ENCODE peak calls at places on chromosomes 2 and 18, in four cellular contexts. One of them, this sample, is unnamed.

GRCh38 chr2:239824866-239825704 is 200.1 kb downstream of the NDUFA10 start:
- DNase-seq in NCI-H510A: no peak
- DNase-seq in BJ: no peak
- DNase-seq in T-helper 9 cell: no peak
- DNase-seq in this sample: no peak

GRCh38 chr2:26704441-26704977 is 12.0 kb downstream of the KCNK3 start:
- DNase-seq in NCI-H510A: no peak
- DNase-seq in BJ: no peak
- DNase-seq in T-helper 9 cell: no peak
- DNase-seq in this sample: peak

GRCh38 chr2:128613876-128614275 is 295.2 kb upstream of the HS6ST1 start:
- DNase-seq in NCI-H510A: no peak
- DNase-seq in BJ: no peak
- DNase-seq in T-helper 9 cell: no peak
- DNase-seq in this sample: no peak

GRCh38 chr2:86807462-86808275 is 17.0 kb upstream of the CD8A start:
- DNase-seq in NCI-H510A: peak
- DNase-seq in BJ: no peak
- DNase-seq in T-helper 9 cell: no peak
- DNase-seq in this sample: no peak

GRCh38 chr2:44429034-44429433 is 67.3 kb downstream of the CAMKMT start:
- DNase-seq in NCI-H510A: no peak
- DNase-seq in BJ: no peak
- DNase-seq in T-helper 9 cell: no peak
- DNase-seq in this sample: no peak

GRCh38 chr2:8329660-8330622 is 351.9 kb upstream of the ID2 start:
- DNase-seq in NCI-H510A: no peak
- DNase-seq in BJ: no peak
- DNase-seq in T-helper 9 cell: no peak
- DNase-seq in this sample: no peak

GRCh38 chr2:183665403-183665802 is 541.2 kb downstream of the NUP35 start:
- DNase-seq in NCI-H510A: peak
- DNase-seq in BJ: no peak
- DNase-seq in T-helper 9 cell: no peak
- DNase-seq in this sample: no peak

GRCh38 chr2:2263196-2263829 is 67.8 kb downstream of the MYT1L start:
- DNase-seq in NCI-H510A: no peak
- DNase-seq in BJ: no peak
- DNase-seq in T-helper 9 cell: no peak
- DNase-seq in this sample: no peak

GRCh38 chr18:45728341-45729010 is 4.5 kb downstream of the SLC14A1 start:
- DNase-seq in NCI-H510A: no peak
- DNase-seq in BJ: peak
- DNase-seq in T-helper 9 cell: no peak
- DNase-seq in this sample: no peak

GRCh38 chr2:236293241-236293810 is 29.1 kb upstream of the ASB18 start:
- DNase-seq in NCI-H510A: no peak
- DNase-seq in BJ: no peak
- DNase-seq in T-helper 9 cell: no peak
- DNase-seq in this sample: no peak

GRCh38 chr2:119659601-119660342 is 19.2 kb upstream of the TMEM177 start:
- DNase-seq in NCI-H510A: peak
- DNase-seq in BJ: no peak
- DNase-seq in T-helper 9 cell: peak
- DNase-seq in this sample: no peak

GRCh38 chr2:219902870-219903269 is 275.4 kb downstream of the SLC4A3 start:
- DNase-seq in NCI-H510A: no peak
- DNase-seq in BJ: no peak
- DNase-seq in T-helper 9 cell: no peak
- DNase-seq in this sample: no peak

GRCh38 chr2:16303761-16304160 is 361.9 kb downstream of the CYRIA start:
- DNase-seq in NCI-H510A: no peak
- DNase-seq in BJ: no peak
- DNase-seq in T-helper 9 cell: no peak
- DNase-seq in this sample: no peak

GRCh38 chr2:25939257-25939668 is 43.0 kb downstream of the KIF3C start:
- DNase-seq in NCI-H510A: no peak
- DNase-seq in BJ: no peak
- DNase-seq in T-helper 9 cell: no peak
- DNase-seq in this sample: no peak

GRCh38 chr2:226767056-226767813 is 32.4 kb downstream of the IRS1 start:
- DNase-seq in NCI-H510A: no peak
- DNase-seq in BJ: no peak
- DNase-seq in T-helper 9 cell: no peak
- DNase-seq in this sample: no peak

GRCh38 chr2:3633089-3633981 is 24.7 kb upstream of the ALLC start:
- DNase-seq in NCI-H510A: peak
- DNase-seq in BJ: no peak
- DNase-seq in T-helper 9 cell: no peak
- DNase-seq in this sample: no peak

GRCh38 chr18:63433349-63433866 is 11.1 kb upstream of the VPS4B start:
- DNase-seq in NCI-H510A: no peak
- DNase-seq in BJ: peak
- DNase-seq in T-helper 9 cell: no peak
- DNase-seq in this sample: no peak

GRCh38 chr2:64330691-64331429 is 123.1 kb upstream of the LGALSL start:
- DNase-seq in NCI-H510A: peak
- DNase-seq in BJ: peak
- DNase-seq in T-helper 9 cell: peak
- DNase-seq in this sample: peak

GRCh38 chr18:80202264-80202998 is 44.9 kb downstream of the PARD6G start:
- DNase-seq in NCI-H510A: no peak
- DNase-seq in BJ: no peak
- DNase-seq in T-helper 9 cell: no peak
- DNase-seq in this sample: no peak

GRCh38 chr18:47931707-47932103 is 1.2 kb upstream of the SMAD2 start:
- DNase-seq in NCI-H510A: peak
- DNase-seq in BJ: no peak
- DNase-seq in T-helper 9 cell: peak
- DNase-seq in this sample: no peak

GRCh38 chr2:43387092-43388062 is 161.0 kb upstream of the ZFP36L2 start:
- DNase-seq in NCI-H510A: no peak
- DNase-seq in BJ: no peak
- DNase-seq in T-helper 9 cell: no peak
- DNase-seq in this sample: peak

GRCh38 chr2:118638453-118638852 is 209.0 kb downstream of the EN1 start:
- DNase-seq in NCI-H510A: no peak
- DNase-seq in BJ: no peak
- DNase-seq in T-helper 9 cell: no peak
- DNase-seq in this sample: no peak

GRCh38 chr2:23246992-23247683 is 137.8 kb upstream of the KLHL29 start:
- DNase-seq in NCI-H510A: no peak
- DNase-seq in BJ: no peak
- DNase-seq in T-helper 9 cell: no peak
- DNase-seq in this sample: no peak

GRCh38 chr18:66553824-66554223 is 50.1 kb downstream of the CDH19 start:
- DNase-seq in NCI-H510A: no peak
- DNase-seq in BJ: no peak
- DNase-seq in T-helper 9 cell: no peak
- DNase-seq in this sample: peak

GRCh38 chr2:108446703-108447102 is 2.3 kb upstream of the GCC2 start:
- DNase-seq in NCI-H510A: no peak
- DNase-seq in BJ: no peak
- DNase-seq in T-helper 9 cell: no peak
- DNase-seq in this sample: no peak

GRCh38 chr2:46350030-46350699 is 53.0 kb downstream of the EPAS1 start:
- DNase-seq in NCI-H510A: no peak
- DNase-seq in BJ: no peak
- DNase-seq in T-helper 9 cell: no peak
- DNase-seq in this sample: no peak

GRCh38 chr2:239257511-239257937 is 143.3 kb downstream of the HDAC4 start:
- DNase-seq in NCI-H510A: no peak
- DNase-seq in BJ: peak
- DNase-seq in T-helper 9 cell: no peak
- DNase-seq in this sample: peak

GRCh38 chr18:36412778-36413177 is 115.3 kb downstream of the FHOD3 start:
- DNase-seq in NCI-H510A: peak
- DNase-seq in BJ: no peak
- DNase-seq in T-helper 9 cell: no peak
- DNase-seq in this sample: no peak

GRCh38 chr2:135998842-135999241 is 13.4 kb upstream of the DARS1 start:
- DNase-seq in NCI-H510A: no peak
- DNase-seq in BJ: no peak
- DNase-seq in T-helper 9 cell: no peak
- DNase-seq in this sample: no peak

GRCh38 chr2:195498176-195498575 is 158.8 kb upstream of the SLC39A10 start:
- DNase-seq in NCI-H510A: no peak
- DNase-seq in BJ: no peak
- DNase-seq in T-helper 9 cell: peak
- DNase-seq in this sample: no peak

GRCh38 chr18:79515944-79516351 is 120.2 kb downstream of the NFATC1 start:
- DNase-seq in NCI-H510A: no peak
- DNase-seq in BJ: no peak
- DNase-seq in T-helper 9 cell: no peak
- DNase-seq in this sample: no peak

GRCh38 chr2:128607440-128607839 is 288.8 kb upstream of the HS6ST1 start:
- DNase-seq in NCI-H510A: no peak
- DNase-seq in BJ: no peak
- DNase-seq in T-helper 9 cell: no peak
- DNase-seq in this sample: no peak